ENCODE peak calls at places on chromosomes 7 and 10, in four cellular contexts. O, A, J and B are unnamed samples.

GRCh38 chr7:157058701-157059100 is 48.2 kb upstream of the MNX1 start:
- DNase-seq in O (no peak), A (no peak), J (no peak), B (no peak)

GRCh38 chr7:93150200-93150835 is 2.1 kb upstream of the SAMD9L start:
- DNase-seq in O (no peak), A (peak; percentile 73), J (no peak), B (no peak)

GRCh38 chr7:66720571-66720970 is 20.0 kb upstream of the RABGEF1 start:
- DNase-seq in O (no peak), A (no peak), J (no peak), B (no peak)

GRCh38 chr10:99984201-99984600 is 25.5 kb downstream of the DNMBP start:
- DNase-seq in O (no peak), A (peak; percentile 68), J (no peak), B (no peak)

GRCh38 chr7:1981878-1982230 is 250.9 kb downstream of the MAD1L1 start:
- DNase-seq in O (no peak), A (no peak), J (peak; percentile 48), B (no peak)

GRCh38 chr7:93475811-93476210 is 98.7 kb downstream of the CALCR start:
- DNase-seq in O (no peak), A (no peak), J (no peak), B (no peak)

GRCh38 chr10:119254355-119254754 is 47.0 kb downstream of the GRK5 start:
- DNase-seq in O (no peak), A (no peak), J (no peak), B (no peak)

GRCh38 chr10:78849115-78849514 is 219.7 kb upstream of the ZMIZ1 start:
- DNase-seq in O (no peak), A (no peak), J (no peak), B (no peak)

GRCh38 chr7:5661941-5662340 is 119.5 kb downstream of the RNF216 start:
- DNase-seq in O (no peak), A (no peak), J (peak; percentile 76), B (no peak)

GRCh38 chr10:70940834-70941568 is 52.6 kb upstream of the PCBD1 start:
- DNase-seq in O (no peak), A (no peak), J (no peak), B (no peak)

GRCh38 chr7:131040467-131040932 is 287.2 kb upstream of the MKLN1 start:
- DNase-seq in O (peak; percentile 46), A (peak; percentile 77), J (no peak), B (no peak)

GRCh38 chr10:3208481-3209406 is 36.2 kb upstream of the PITRM1 start:
- DNase-seq in O (no peak), A (no peak), J (no peak), B (no peak)

GRCh38 chr7:157901166-157901565 is 564.4 kb downstream of the DNAJB6 start:
- DNase-seq in O (no peak), A (no peak), J (no peak), B (no peak)

GRCh38 chr7:20164420-20165145 is 52.6 kb downstream of the MACC1 start:
- DNase-seq in O (no peak), A (no peak), J (no peak), B (no peak)

GRCh38 chr7:76071316-76072242 is 23.7 kb downstream of the MDH2 start:
- DNase-seq in O (no peak), A (peak; percentile 44), J (no peak), B (no peak)

GRCh38 chr7:139648617-139648932 is 125.1 kb downstream of the CLEC2L start:
- DNase-seq in O (no peak), A (no peak), J (no peak), B (no peak)

GRCh38 chr7:47635091-47636090 is 53.5 kb upstream of the TNS3 start:
- DNase-seq in O (no peak), A (no peak), J (no peak), B (peak; percentile 74)

GRCh38 chr7:1226155-1226901 is 6.3 kb upstream of the UNCX start:
- DNase-seq in O (no peak), A (no peak), J (no peak), B (no peak)

GRCh38 chr7:84021292-84021898 is 173.2 kb downstream of the SEMA3A start:
- DNase-seq in O (no peak), A (peak; percentile 65), J (no peak), B (no peak)

GRCh38 chr7:26688388-26688787 is 176.0 kb downstream of the SKAP2 start:
- DNase-seq in O (no peak), A (no peak), J (no peak), B (no peak)

GRCh38 chr10:31381766-31382316 is 62.8 kb downstream of the ZEB1 start:
- DNase-seq in O (no peak), A (peak; percentile 55), J (no peak), B (no peak)